ENCODE peak calls at places on chromosome 5, in eight cellular contexts. B is body of pancreas, K is right lobe of liver, J is esophagus squamous epithelium, F is IMR-90, L is uterus, P is H54, E is HCT116. D is an unnamed sample.

GRCh38 chr5:9776525-9776924 is 146.4 kb upstream of the TAS2R1 start:
- DNase-seq in B (no peak), F (peak; percentile 91), K (no peak), L (no peak), P (no peak), J (no peak), E (no peak), D (no peak)

GRCh38 chr5:113693205-113693553 is 179.7 kb downstream of the YTHDC2 start:
- DNase-seq in F (no peak), B (no peak), L (no peak), K (no peak), J (no peak), E (no peak), P (no peak), D (no peak)

GRCh38 chr5:163735069-163735468 is 229.7 kb downstream of the MAT2B start:
- DNase-seq in L (no peak), J (no peak), E (no peak), P (no peak), K (no peak), F (no peak), B (no peak), D (no peak)

GRCh38 chr5:170293273-170293672 is 4.3 kb downstream of the LCP2 start:
- DNase-seq in K (peak; percentile 58), J (peak; percentile 40), P (no peak), E (no peak), L (no peak), F (no peak), B (peak; percentile 68), D (peak; percentile 28)

GRCh38 chr5:148788636-148789035 is 37.8 kb upstream of the ADRB2 start:
- DNase-seq in E (no peak), K (no peak), L (no peak), P (no peak), B (no peak), F (peak; percentile 48), J (no peak), D (no peak)

GRCh38 chr5:17012289-17012688 is 76.2 kb upstream of the MYO10 start:
- DNase-seq in K (no peak), F (peak; percentile 83), P (peak; percentile 35), B (no peak), E (no peak), J (no peak), L (no peak), D (no peak)

GRCh38 chr5:34857894-34858293 is 18.9 kb downstream of the TTC23L start:
- DNase-seq in F (no peak), E (no peak), J (no peak), P (no peak), L (no peak), K (no peak), B (no peak), D (no peak)

GRCh38 chr5:176611435-176611834 is 1.5 kb upstream of the GPRIN1 start:
- DNase-seq in P (peak; percentile 76), L (peak; percentile 55), J (no peak), F (peak; percentile 91), B (peak; percentile 76), K (peak; percentile 67), E (peak; percentile 21), D (peak; percentile 77)

GRCh38 chr5:107388111-107388861 is 282.5 kb downstream of the EFNA5 start:
- DNase-seq in J (no peak), F (peak; percentile 83), K (no peak), E (no peak), B (no peak), P (no peak), L (no peak), D (no peak)

GRCh38 chr5:73969195-73970059 is 343.4 kb downstream of the ARHGEF28 start:
- DNase-seq in L (no peak), F (no peak), J (no peak), P (no peak), K (no peak), B (no peak), E (no peak), D (no peak)

GRCh38 chr5:154238776-154239481 is 48.4 kb downstream of the GALNT10 start:
- DNase-seq in E (no peak), P (no peak), K (no peak), J (no peak), B (no peak), F (no peak), L (no peak), D (no peak)

GRCh38 chr5:140134277-140134935 is 8.7 kb downstream of the IGIP start:
- DNase-seq in P (no peak), L (no peak), J (no peak), K (no peak), B (no peak), E (no peak), F (no peak), D (no peak)

GRCh38 chr5:179533907-179534306 is 16.4 kb upstream of the RUFY1 start:
- DNase-seq in J (no peak), F (no peak), K (no peak), L (no peak), B (no peak), P (no peak), E (no peak), D (no peak)

GRCh38 chr5:179526978-179527377 is 23.4 kb upstream of the RUFY1 start:
- DNase-seq in B (no peak), F (no peak), K (no peak), E (no peak), J (no peak), L (no peak), P (no peak), D (no peak)

GRCh38 chr5:179533024-179533423 is 17.3 kb upstream of the RUFY1 start:
- DNase-seq in F (no peak), K (no peak), B (no peak), J (no peak), L (no peak), E (no peak), P (no peak), D (no peak)

GRCh38 chr5:179534431-179534830 is 15.9 kb upstream of the RUFY1 start:
- DNase-seq in E (no peak), J (no peak), K (no peak), P (no peak), L (no peak), F (no peak), B (no peak), D (no peak)

DNA sequence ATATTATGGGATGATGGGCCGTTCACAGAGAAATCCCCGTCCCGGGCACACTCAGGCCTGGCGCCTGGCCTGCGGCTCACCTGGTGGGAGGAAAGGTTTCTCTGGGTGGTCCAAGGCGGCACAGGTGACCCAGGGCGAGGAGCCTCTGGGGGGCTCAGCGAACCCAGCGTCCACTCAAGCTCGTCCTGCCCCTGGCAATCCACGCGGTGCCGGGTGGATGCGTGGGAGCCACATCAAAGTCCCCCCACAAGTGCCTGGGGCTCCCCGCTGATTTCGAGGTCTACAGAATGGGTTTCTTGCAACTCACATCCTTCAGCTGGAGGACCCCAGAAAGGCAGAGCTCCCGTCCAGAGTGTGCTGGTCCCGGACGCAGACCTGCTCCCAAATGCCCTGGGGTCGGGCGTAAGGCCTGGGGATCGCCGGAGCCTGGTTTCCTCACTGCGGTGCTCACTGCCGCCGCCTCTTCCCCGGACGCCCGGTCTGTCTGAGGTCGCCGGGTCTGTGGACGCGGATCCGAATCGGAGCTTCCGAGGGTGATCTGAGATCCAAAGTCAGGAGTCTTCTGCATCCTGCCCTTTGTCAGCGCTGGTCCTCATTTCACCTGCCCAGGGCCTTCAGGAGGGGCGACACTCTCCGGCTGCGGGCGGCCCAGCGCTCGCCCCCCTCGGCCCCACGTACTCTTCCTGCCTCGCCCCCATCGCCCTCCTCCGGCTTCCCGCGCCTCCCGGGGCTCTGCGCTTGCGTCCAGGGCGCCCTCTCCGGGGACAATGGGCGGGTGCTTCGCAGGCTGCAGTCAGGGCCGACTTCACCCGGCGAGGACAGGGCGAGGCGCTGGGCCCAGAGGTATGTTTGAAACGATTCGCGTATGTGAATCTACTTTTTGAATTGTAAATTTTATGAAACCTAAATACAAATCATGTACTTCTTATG is 20.0 kb upstream of the RUFY1 start:
- DNase-seq in K (peak; percentile 80), E (no peak), F (no peak), L (peak; percentile 67), B (peak; percentile 59), J (no peak), P (no peak), D (peak; percentile 72)
- TF ChIP-seq POLR2A in K (no peak), E (no peak), F (no peak), L (no peak), B (no peak), J (no peak), P (no peak), D (peak; percentile 45)

DNA sequence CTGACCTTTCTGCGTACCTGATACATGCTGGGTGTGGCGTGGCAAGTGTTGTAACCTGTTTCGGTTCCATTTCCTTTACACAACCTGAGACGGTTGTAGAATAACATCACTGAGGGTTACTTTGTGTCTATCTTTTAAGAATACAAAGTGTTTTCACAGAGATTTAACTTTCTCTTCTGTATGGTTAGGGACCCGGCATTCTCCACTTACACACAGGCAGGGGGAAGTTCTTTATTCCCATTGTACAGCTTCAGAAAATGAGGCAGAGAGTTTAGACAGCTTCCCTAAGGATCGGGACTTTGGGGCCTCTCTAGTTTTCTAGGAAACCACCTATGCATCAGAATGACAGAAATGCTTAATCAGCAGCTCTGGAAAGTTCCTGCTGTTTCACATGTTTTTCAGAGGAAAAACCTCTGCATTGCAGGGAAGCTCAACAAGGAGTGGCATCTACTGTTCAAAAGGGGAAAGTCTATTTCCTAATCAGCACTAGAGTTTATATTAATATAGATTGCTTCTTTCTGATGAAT is 41.3 kb downstream of the CAST start:
- DNase-seq in K (no peak), B (peak; percentile 84), F (no peak), P (no peak), L (no peak), J (no peak), E (no peak), D (no peak)
- TF ChIP-seq POLR2A in K (no peak), B (no peak), F (no peak), P (no peak), L (no peak), J (no peak), E (no peak), D (no peak)

GRCh38 chr5:56909294-56910122 is at the start of gene SETD9:
- DNase-seq in E (peak; percentile 88), F (peak; percentile 96), B (peak; percentile 99), P (peak; percentile 87), L (peak; percentile 99), J (peak; percentile 91), K (peak; percentile 99), D (peak; percentile 98)
- TF ChIP-seq POLR2A in E (peak; percentile 95), F (peak; percentile 95), B (peak; percentile 85), P (peak; percentile 86), L (peak; percentile 38), J (no peak), K (peak; percentile 70), D (peak; percentile 84)

GRCh38 chr5:160312139-160312959 is at the start of gene CCNJL:
- DNase-seq in L (peak; percentile 51), E (no peak), B (no peak), P (peak; percentile 90), J (no peak), K (peak; percentile 61), F (peak; percentile 44), D (peak; percentile 38)
- TF ChIP-seq POLR2A in L (no peak), E (no peak), B (no peak), P (peak; percentile 82), J (no peak), K (no peak), F (peak; percentile 39), D (no peak)